ENCODE peak calls at places on chromosomes 11 and 22, in six cellular contexts. One of them, this sample, is unnamed.

GRCh38 chr11:12086271-12087074 is 23.9 kb upstream of the MICAL2 start:
- DNase-seq in HFFc6: peak
- DNase-seq in 8988T: peak
- DNase-seq in breast epithelium: no peak
- DNase-seq in stimulated activated CD4-positive, alpha-beta T cell treated with anti-CD3 and anti-CD28 coated beads, Interleukin-1b, Interleukin-23, amount 100 ng/mL, for 1 hour: no peak
- DNase-seq in testis: peak
- DNase-seq in this sample: peak

GRCh38 chr11:61079416-61080150 is 22.7 kb upstream of the CD5 start:
- DNase-seq in HFFc6: no peak
- DNase-seq in 8988T: no peak
- DNase-seq in breast epithelium: no peak
- DNase-seq in stimulated activated CD4-positive, alpha-beta T cell treated with anti-CD3 and anti-CD28 coated beads, Interleukin-1b, Interleukin-23, amount 100 ng/mL, for 1 hour: no peak
- DNase-seq in testis: no peak
- DNase-seq in this sample: no peak

GRCh38 chr11:75547617-75548054 is 14.4 kb upstream of the SERPINH1 start:
- DNase-seq in HFFc6: peak
- DNase-seq in 8988T: peak
- DNase-seq in breast epithelium: peak
- DNase-seq in stimulated activated CD4-positive, alpha-beta T cell treated with anti-CD3 and anti-CD28 coated beads, Interleukin-1b, Interleukin-23, amount 100 ng/mL, for 1 hour: no peak
- DNase-seq in testis: peak
- DNase-seq in this sample: peak

GRCh38 chr11:70077411-70078094 is 564 bp upstream of the ANO1 start:
- DNase-seq in HFFc6: no peak
- DNase-seq in 8988T: peak
- DNase-seq in breast epithelium: no peak
- DNase-seq in stimulated activated CD4-positive, alpha-beta T cell treated with anti-CD3 and anti-CD28 coated beads, Interleukin-1b, Interleukin-23, amount 100 ng/mL, for 1 hour: no peak
- DNase-seq in testis: no peak
- DNase-seq in this sample: no peak

GRCh38 chr11:19355601-19356000 is 114.9 kb upstream of the E2F8 start:
- DNase-seq in HFFc6: no peak
- DNase-seq in 8988T: no peak
- DNase-seq in breast epithelium: no peak
- DNase-seq in stimulated activated CD4-positive, alpha-beta T cell treated with anti-CD3 and anti-CD28 coated beads, Interleukin-1b, Interleukin-23, amount 100 ng/mL, for 1 hour: no peak
- DNase-seq in testis: no peak
- DNase-seq in this sample: no peak

GRCh38 chr22:43922123-43922522 is 1.5 kb upstream of the PNPLA3 start:
- DNase-seq in HFFc6: no peak
- DNase-seq in 8988T: no peak
- DNase-seq in breast epithelium: no peak
- DNase-seq in stimulated activated CD4-positive, alpha-beta T cell treated with anti-CD3 and anti-CD28 coated beads, Interleukin-1b, Interleukin-23, amount 100 ng/mL, for 1 hour: no peak
- DNase-seq in testis: no peak
- DNase-seq in this sample: no peak

GRCh38 chr22:20464096-20464614 is 26.5 kb upstream of the SCARF2 start:
- DNase-seq in HFFc6: no peak
- DNase-seq in 8988T: no peak
- DNase-seq in breast epithelium: no peak
- DNase-seq in stimulated activated CD4-positive, alpha-beta T cell treated with anti-CD3 and anti-CD28 coated beads, Interleukin-1b, Interleukin-23, amount 100 ng/mL, for 1 hour: peak
- DNase-seq in testis: no peak
- DNase-seq in this sample: no peak

GRCh38 chr11:35335226-35335625 is 84.1 kb downstream of the SLC1A2 start:
- DNase-seq in HFFc6: no peak
- DNase-seq in 8988T: no peak
- DNase-seq in breast epithelium: no peak
- DNase-seq in stimulated activated CD4-positive, alpha-beta T cell treated with anti-CD3 and anti-CD28 coated beads, Interleukin-1b, Interleukin-23, amount 100 ng/mL, for 1 hour: no peak
- DNase-seq in testis: no peak
- DNase-seq in this sample: no peak

GRCh38 chr11:27711725-27712124 is 11.5 kb upstream of the BDNF start:
- DNase-seq in HFFc6: no peak
- DNase-seq in 8988T: no peak
- DNase-seq in breast epithelium: no peak
- DNase-seq in stimulated activated CD4-positive, alpha-beta T cell treated with anti-CD3 and anti-CD28 coated beads, Interleukin-1b, Interleukin-23, amount 100 ng/mL, for 1 hour: no peak
- DNase-seq in testis: no peak
- DNase-seq in this sample: no peak

GRCh38 chr11:44634401-44635281 is 69.2 kb downstream of the CD82 start:
- DNase-seq in HFFc6: peak
- DNase-seq in 8988T: peak
- DNase-seq in breast epithelium: no peak
- DNase-seq in stimulated activated CD4-positive, alpha-beta T cell treated with anti-CD3 and anti-CD28 coated beads, Interleukin-1b, Interleukin-23, amount 100 ng/mL, for 1 hour: no peak
- DNase-seq in testis: peak
- DNase-seq in this sample: peak

GRCh38 chr22:31891366-31892079 is 52.8 kb upstream of the YWHAH start:
- DNase-seq in HFFc6: no peak
- DNase-seq in 8988T: no peak
- DNase-seq in breast epithelium: no peak
- DNase-seq in stimulated activated CD4-positive, alpha-beta T cell treated with anti-CD3 and anti-CD28 coated beads, Interleukin-1b, Interleukin-23, amount 100 ng/mL, for 1 hour: no peak
- DNase-seq in testis: no peak
- DNase-seq in this sample: no peak

GRCh38 chr11:124900464-124900863 is 2.8 kb upstream of the ROBO4 start:
- DNase-seq in HFFc6: peak
- DNase-seq in 8988T: peak
- DNase-seq in breast epithelium: no peak
- DNase-seq in stimulated activated CD4-positive, alpha-beta T cell treated with anti-CD3 and anti-CD28 coated beads, Interleukin-1b, Interleukin-23, amount 100 ng/mL, for 1 hour: no peak
- DNase-seq in testis: no peak
- DNase-seq in this sample: peak

GRCh38 chr22:35590634-35591295 is 26.4 kb downstream of the MB start:
- DNase-seq in HFFc6: no peak
- DNase-seq in 8988T: no peak
- DNase-seq in breast epithelium: no peak
- DNase-seq in stimulated activated CD4-positive, alpha-beta T cell treated with anti-CD3 and anti-CD28 coated beads, Interleukin-1b, Interleukin-23, amount 100 ng/mL, for 1 hour: no peak
- DNase-seq in testis: no peak
- DNase-seq in this sample: no peak

GRCh38 chr11:128493570-128493965 is 93.8 kb downstream of the ETS1 start:
- DNase-seq in HFFc6: no peak
- DNase-seq in 8988T: no peak
- DNase-seq in breast epithelium: no peak
- DNase-seq in stimulated activated CD4-positive, alpha-beta T cell treated with anti-CD3 and anti-CD28 coated beads, Interleukin-1b, Interleukin-23, amount 100 ng/mL, for 1 hour: no peak
- DNase-seq in testis: no peak
- DNase-seq in this sample: no peak

GRCh38 chr11:60941371-60942119 is 10.4 kb downstream of the SLC15A3 start:
- DNase-seq in HFFc6: no peak
- DNase-seq in 8988T: no peak
- DNase-seq in breast epithelium: no peak
- DNase-seq in stimulated activated CD4-positive, alpha-beta T cell treated with anti-CD3 and anti-CD28 coated beads, Interleukin-1b, Interleukin-23, amount 100 ng/mL, for 1 hour: no peak
- DNase-seq in testis: no peak
- DNase-seq in this sample: no peak

GRCh38 chr11:110092577-110093406 is at the start of gene ZC3H12C:
- DNase-seq in HFFc6: peak
- DNase-seq in 8988T: peak
- DNase-seq in breast epithelium: peak
- DNase-seq in stimulated activated CD4-positive, alpha-beta T cell treated with anti-CD3 and anti-CD28 coated beads, Interleukin-1b, Interleukin-23, amount 100 ng/mL, for 1 hour: no peak
- DNase-seq in testis: peak
- DNase-seq in this sample: peak

GRCh38 chr11:119699227-119699626 is 29.8 kb downstream of the NECTIN1 start:
- DNase-seq in HFFc6: no peak
- DNase-seq in 8988T: no peak
- DNase-seq in breast epithelium: peak
- DNase-seq in stimulated activated CD4-positive, alpha-beta T cell treated with anti-CD3 and anti-CD28 coated beads, Interleukin-1b, Interleukin-23, amount 100 ng/mL, for 1 hour: no peak
- DNase-seq in testis: peak
- DNase-seq in this sample: no peak

GRCh38 chr11:47083913-47084312 is 92.8 kb downstream of the ARFGAP2 start:
- DNase-seq in HFFc6: peak
- DNase-seq in 8988T: no peak
- DNase-seq in breast epithelium: no peak
- DNase-seq in stimulated activated CD4-positive, alpha-beta T cell treated with anti-CD3 and anti-CD28 coated beads, Interleukin-1b, Interleukin-23, amount 100 ng/mL, for 1 hour: no peak
- DNase-seq in testis: no peak
- DNase-seq in this sample: peak

GRCh38 chr11:67160872-67161783 is 42.1 kb downstream of the KDM2A start:
- DNase-seq in HFFc6: no peak
- DNase-seq in 8988T: no peak
- DNase-seq in breast epithelium: no peak
- DNase-seq in stimulated activated CD4-positive, alpha-beta T cell treated with anti-CD3 and anti-CD28 coated beads, Interleukin-1b, Interleukin-23, amount 100 ng/mL, for 1 hour: no peak
- DNase-seq in testis: no peak
- DNase-seq in this sample: no peak

GRCh38 chr11:84552791-84553190 is 1074.4 kb downstream of the DLG2 start:
- DNase-seq in HFFc6: peak
- DNase-seq in 8988T: no peak
- DNase-seq in breast epithelium: no peak
- DNase-seq in stimulated activated CD4-positive, alpha-beta T cell treated with anti-CD3 and anti-CD28 coated beads, Interleukin-1b, Interleukin-23, amount 100 ng/mL, for 1 hour: no peak
- DNase-seq in testis: no peak
- DNase-seq in this sample: no peak

GRCh38 chr11:104893876-104894275 is 4.4 kb downstream of the CASP12 start:
- DNase-seq in HFFc6: no peak
- DNase-seq in 8988T: no peak
- DNase-seq in breast epithelium: no peak
- DNase-seq in stimulated activated CD4-positive, alpha-beta T cell treated with anti-CD3 and anti-CD28 coated beads, Interleukin-1b, Interleukin-23, amount 100 ng/mL, for 1 hour: no peak
- DNase-seq in testis: no peak
- DNase-seq in this sample: no peak

GRCh38 chr11:101582242-101583052 is 1.4 kb downstream of the TRPC6 start:
- DNase-seq in HFFc6: no peak
- DNase-seq in 8988T: no peak
- DNase-seq in breast epithelium: no peak
- DNase-seq in stimulated activated CD4-positive, alpha-beta T cell treated with anti-CD3 and anti-CD28 coated beads, Interleukin-1b, Interleukin-23, amount 100 ng/mL, for 1 hour: no peak
- DNase-seq in testis: no peak
- DNase-seq in this sample: no peak

GRCh38 chr11:82907376-82907775 is 5.8 kb downstream of the DDIAS start:
- DNase-seq in HFFc6: no peak
- DNase-seq in 8988T: no peak
- DNase-seq in breast epithelium: no peak
- DNase-seq in stimulated activated CD4-positive, alpha-beta T cell treated with anti-CD3 and anti-CD28 coated beads, Interleukin-1b, Interleukin-23, amount 100 ng/mL, for 1 hour: no peak
- DNase-seq in testis: no peak
- DNase-seq in this sample: no peak